ENCODE peak calls at places on chromosomes 11 and 22, in four cellular contexts. K is activated CD8-positive, alpha-beta memory T cell treated with anti-CD3 and anti-CD28 coated beads for 48 hours; E is head of caudate nucleus; X is CD8-positive, alpha-beta T cell. G is an unnamed sample.

GRCh38 chr11:44445500-44446340 is 119.7 kb upstream of the CD82 start:
- DNase-seq in K (no peak), E (no peak), X (no peak), G (no peak)

GRCh38 chr22:40345801-40346177 is 511 bp upstream of the ADSL start:
- DNase-seq in K (no peak), E (no peak), X (peak; percentile 27), G (no peak)

GRCh38 chr11:3958301-3958700 is 102.8 kb downstream of the STIM1 start:
- DNase-seq in K (no peak), E (no peak), X (no peak), G (no peak)

GRCh38 chr11:115201121-115201792 is 303.0 kb downstream of the CADM1 start:
- DNase-seq in K (no peak), E (no peak), X (no peak), G (no peak)

GRCh38 chr11:122698390-122698789 is 42.9 kb downstream of the UBASH3B start:
- DNase-seq in K (no peak), E (no peak), X (no peak), G (no peak)

GRCh38 chr11:134118016-134118415 is 49.1 kb downstream of the JAM3 start:
- DNase-seq in K (no peak), E (no peak), X (no peak), G (no peak)

GRCh38 chr11:112525270-112525669 is 264.6 kb upstream of the PLET1 start:
- DNase-seq in K (no peak), E (no peak), X (no peak), G (peak; percentile 37)

GRCh38 chr11:44443836-44444769 is 121.4 kb upstream of the CD82 start:
- DNase-seq in K (no peak), E (no peak), X (no peak), G (no peak)